ENCODE peak calls at places on chromosomes 7 and 10, in seven cellular contexts. One of them, this sample, is unnamed.
A peak's percentile ranks its signal among the peaks of the same experiment; 100 is the strongest.

GRCh38 chr10:95415631-95416031 is 124.8 kb upstream of the PDLIM1 start:
- DNase-seq in endodermal cell: no peak
- DNase-seq in B cell: no peak
- DNase-seq in left ventricle myocardium inferior: peak; percentile 71
- DNase-seq in foreskin keratinocyte: no peak
- DNase-seq in glutamatergic neuron: peak; percentile 42
- DNase-seq in fibroblast of the aortic adventitia: no peak
- DNase-seq in this sample: no peak

GRCh38 chr7:31896929-31897328 is 173.3 kb downstream of the PDE1C start:
- DNase-seq in foreskin keratinocyte: no peak
- DNase-seq in B cell: no peak
- DNase-seq in fibroblast of the aortic adventitia: no peak
- DNase-seq in left ventricle myocardium inferior: no peak
- DNase-seq in endodermal cell: no peak
- DNase-seq in glutamatergic neuron: no peak
- DNase-seq in this sample: no peak

GRCh38 chr10:10785627-10786333 is 231.9 kb upstream of the CELF2 start:
- DNase-seq in endodermal cell: no peak
- DNase-seq in foreskin keratinocyte: peak; percentile 70
- DNase-seq in fibroblast of the aortic adventitia: peak; percentile 66
- DNase-seq in left ventricle myocardium inferior: no peak
- DNase-seq in B cell: no peak
- DNase-seq in glutamatergic neuron: no peak
- DNase-seq in this sample: no peak

GRCh38 chr7:92904292-92905131 is 68.1 kb upstream of the CDK6 start:
- DNase-seq in left ventricle myocardium inferior: no peak
- DNase-seq in glutamatergic neuron: peak; percentile 33
- DNase-seq in foreskin keratinocyte: peak; percentile 98
- DNase-seq in B cell: no peak
- DNase-seq in endodermal cell: peak; percentile 79
- DNase-seq in fibroblast of the aortic adventitia: peak; percentile 78
- DNase-seq in this sample: peak; percentile 91

GRCh38 chr7:151923097-151923876 is 33.0 kb upstream of the GALNTL5 start:
- DNase-seq in B cell: no peak
- DNase-seq in fibroblast of the aortic adventitia: peak; percentile 40
- DNase-seq in foreskin keratinocyte: no peak
- DNase-seq in endodermal cell: no peak
- DNase-seq in glutamatergic neuron: no peak
- DNase-seq in left ventricle myocardium inferior: no peak
- DNase-seq in this sample: no peak

GRCh38 chr10:100969175-100970075 is at the start of gene SEMA4G:
- DNase-seq in fibroblast of the aortic adventitia: peak; percentile 31
- DNase-seq in left ventricle myocardium inferior: peak; percentile 31
- DNase-seq in endodermal cell: peak; percentile 94
- DNase-seq in foreskin keratinocyte: no peak
- DNase-seq in glutamatergic neuron: peak; percentile 86
- DNase-seq in B cell: peak; percentile 88
- DNase-seq in this sample: no peak

GRCh38 chr10:63766766-63767505 is 245.7 kb downstream of the REEP3 start:
- DNase-seq in fibroblast of the aortic adventitia: peak; percentile 32
- DNase-seq in glutamatergic neuron: no peak
- DNase-seq in foreskin keratinocyte: no peak
- DNase-seq in left ventricle myocardium inferior: no peak
- DNase-seq in endodermal cell: no peak
- DNase-seq in B cell: no peak
- DNase-seq in this sample: no peak

GRCh38 chr7:142720140-142720773 is 29.0 kb upstream of the PRSS1 start:
- DNase-seq in endodermal cell: no peak
- DNase-seq in B cell: no peak
- DNase-seq in foreskin keratinocyte: no peak
- DNase-seq in left ventricle myocardium inferior: no peak
- DNase-seq in glutamatergic neuron: no peak
- DNase-seq in fibroblast of the aortic adventitia: no peak
- DNase-seq in this sample: no peak

GRCh38 chr7:41175435-41175834 is 527.5 kb downstream of the INHBA start:
- DNase-seq in left ventricle myocardium inferior: no peak
- DNase-seq in foreskin keratinocyte: no peak
- DNase-seq in endodermal cell: no peak
- DNase-seq in fibroblast of the aortic adventitia: no peak
- DNase-seq in glutamatergic neuron: no peak
- DNase-seq in B cell: no peak
- DNase-seq in this sample: no peak

GRCh38 chr7:65750511-65751344 is 122.1 kb upstream of the VKORC1L1 start:
- DNase-seq in foreskin keratinocyte: peak; percentile 62
- DNase-seq in B cell: peak; percentile 97
- DNase-seq in glutamatergic neuron: peak; percentile 95
- DNase-seq in fibroblast of the aortic adventitia: peak; percentile 80
- DNase-seq in endodermal cell: peak; percentile 96
- DNase-seq in left ventricle myocardium inferior: peak; percentile 91
- DNase-seq in this sample: peak; percentile 70

GRCh38 chr10:131141207-131141606 is 170.3 kb downstream of the TCERG1L start:
- DNase-seq in fibroblast of the aortic adventitia: no peak
- DNase-seq in glutamatergic neuron: no peak
- DNase-seq in foreskin keratinocyte: no peak
- DNase-seq in left ventricle myocardium inferior: no peak
- DNase-seq in endodermal cell: no peak
- DNase-seq in B cell: no peak
- DNase-seq in this sample: no peak

GRCh38 chr7:26584964-26585650 is 279.3 kb downstream of the SKAP2 start:
- DNase-seq in endodermal cell: no peak
- DNase-seq in B cell: no peak
- DNase-seq in glutamatergic neuron: no peak
- DNase-seq in foreskin keratinocyte: no peak
- DNase-seq in left ventricle myocardium inferior: no peak
- DNase-seq in fibroblast of the aortic adventitia: no peak
- DNase-seq in this sample: no peak

DNA sequence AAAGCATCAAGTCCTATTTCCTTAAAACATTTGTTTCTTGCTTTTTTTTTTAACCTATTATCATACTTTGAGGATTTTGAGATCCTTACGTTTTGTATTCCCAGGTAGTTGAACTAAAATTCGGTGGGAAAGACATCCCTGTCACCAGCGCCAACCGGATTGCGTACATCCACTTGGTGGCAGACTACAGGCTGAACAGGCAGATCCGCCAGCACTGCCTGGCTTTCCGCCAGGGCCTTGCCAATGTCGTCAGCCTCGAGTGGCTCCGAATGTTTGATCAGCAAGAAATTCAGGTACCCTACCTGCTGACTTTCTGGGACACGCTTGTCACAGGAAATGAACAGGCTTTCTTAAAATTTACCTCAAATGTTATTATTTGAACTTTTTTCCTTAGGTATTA is 83.0 kb upstream of the DNAJB6 start:
- DNase-seq in B cell: no peak
- DNase-seq in glutamatergic neuron: no peak
- DNase-seq in left ventricle myocardium inferior: peak; percentile 75
- DNase-seq in endodermal cell: peak; percentile 38
- DNase-seq in fibroblast of the aortic adventitia: no peak
- DNase-seq in foreskin keratinocyte: no peak
- DNase-seq in this sample: no peak
- TF ChIP-seq CTCF in B cell: no peak
- TF ChIP-seq CTCF in glutamatergic neuron: no peak
- TF ChIP-seq CTCF in left ventricle myocardium inferior: peak; percentile 49
- TF ChIP-seq CTCF in endodermal cell: no peak
- TF ChIP-seq CTCF in fibroblast of the aortic adventitia: no peak
- TF ChIP-seq CTCF in foreskin keratinocyte: peak; percentile 12
- TF ChIP-seq CTCF in this sample: no peak

DNA sequence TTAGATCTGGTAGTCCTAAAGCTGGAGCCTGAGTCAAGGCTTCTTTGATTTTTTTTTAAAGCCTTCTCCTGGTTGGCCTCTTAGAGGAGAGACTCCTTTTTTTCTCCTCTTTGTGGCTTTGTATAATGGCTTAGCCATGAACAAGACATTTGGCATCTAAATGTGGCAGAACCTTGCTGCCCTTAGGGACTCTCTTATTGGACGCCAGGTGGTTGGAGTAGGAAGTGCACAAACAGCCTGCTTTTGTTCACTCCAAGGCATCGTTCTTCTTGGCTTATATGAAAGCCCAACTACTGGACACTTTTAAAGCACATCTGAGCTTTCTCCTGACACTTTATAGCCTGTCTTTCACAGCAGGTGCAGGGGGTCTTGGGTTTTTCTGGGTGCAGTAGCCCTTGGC is 25.0 kb downstream of the ZPBP start:
- DNase-seq in B cell: no peak
- DNase-seq in endodermal cell: no peak
- DNase-seq in left ventricle myocardium inferior: no peak
- DNase-seq in foreskin keratinocyte: peak; percentile 21
- DNase-seq in glutamatergic neuron: no peak
- DNase-seq in fibroblast of the aortic adventitia: peak; percentile 7
- DNase-seq in this sample: no peak
- TF ChIP-seq CTCF in B cell: peak; percentile 53
- TF ChIP-seq CTCF in endodermal cell: peak; percentile 47
- TF ChIP-seq CTCF in left ventricle myocardium inferior: peak; percentile 49
- TF ChIP-seq CTCF in foreskin keratinocyte: peak; percentile 32
- TF ChIP-seq CTCF in glutamatergic neuron: peak; percentile 45
- TF ChIP-seq CTCF in fibroblast of the aortic adventitia: peak; percentile 38
- TF ChIP-seq CTCF in this sample: peak; percentile 51

GRCh38 chr7:43926193-43927043 is at the start of gene UBE2D4:
- DNase-seq in glutamatergic neuron: peak; percentile 88
- DNase-seq in B cell: peak; percentile 94
- DNase-seq in fibroblast of the aortic adventitia: peak; percentile 52
- DNase-seq in endodermal cell: peak; percentile 88
- DNase-seq in foreskin keratinocyte: peak; percentile 57
- DNase-seq in left ventricle myocardium inferior: peak; percentile 88
- DNase-seq in this sample: peak; percentile 54
- TF ChIP-seq CTCF in glutamatergic neuron: no peak
- TF ChIP-seq CTCF in B cell: no peak
- TF ChIP-seq CTCF in fibroblast of the aortic adventitia: no peak
- TF ChIP-seq CTCF in endodermal cell: no peak
- TF ChIP-seq CTCF in foreskin keratinocyte: peak; percentile 33
- TF ChIP-seq CTCF in left ventricle myocardium inferior: peak; percentile 22
- TF ChIP-seq CTCF in this sample: no peak

DNA sequence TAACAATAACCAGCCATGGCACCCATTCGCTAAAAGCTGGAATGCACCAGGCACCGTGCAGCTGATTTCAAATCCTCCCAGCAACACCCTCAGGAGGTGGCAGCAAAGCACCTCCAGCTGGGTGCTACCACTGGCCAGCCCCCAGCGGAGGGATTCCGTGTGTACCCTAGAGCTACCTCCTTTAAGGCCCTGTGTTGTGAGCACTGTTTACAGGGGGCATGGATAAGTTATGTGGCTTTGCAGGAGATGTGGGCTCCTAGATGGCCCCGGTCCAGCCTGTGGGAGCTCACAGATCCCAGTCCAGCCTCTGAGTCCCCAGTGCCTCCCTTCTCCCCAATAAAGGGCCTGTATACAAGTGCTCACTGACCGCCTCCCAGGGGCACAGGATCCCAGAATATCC is 27.1 kb downstream of the TNRC18 start:
- DNase-seq in fibroblast of the aortic adventitia: no peak
- DNase-seq in B cell: peak; percentile 81
- DNase-seq in left ventricle myocardium inferior: no peak
- DNase-seq in foreskin keratinocyte: no peak
- DNase-seq in glutamatergic neuron: no peak
- DNase-seq in endodermal cell: no peak
- DNase-seq in this sample: peak; percentile 45
- TF ChIP-seq CTCF in fibroblast of the aortic adventitia: no peak
- TF ChIP-seq CTCF in B cell: peak; percentile 49
- TF ChIP-seq CTCF in left ventricle myocardium inferior: peak; percentile 26
- TF ChIP-seq CTCF in foreskin keratinocyte: peak; percentile 75
- TF ChIP-seq CTCF in glutamatergic neuron: no peak
- TF ChIP-seq CTCF in endodermal cell: no peak
- TF ChIP-seq CTCF in this sample: peak; percentile 33

GRCh38 chr7:30726296-30727006 is 25.5 kb upstream of the INMT start:
- DNase-seq in endodermal cell: no peak
- DNase-seq in glutamatergic neuron: no peak
- DNase-seq in left ventricle myocardium inferior: no peak
- DNase-seq in foreskin keratinocyte: no peak
- DNase-seq in B cell: no peak
- DNase-seq in fibroblast of the aortic adventitia: no peak
- DNase-seq in this sample: no peak
- TF ChIP-seq CTCF in endodermal cell: peak; percentile 40
- TF ChIP-seq CTCF in glutamatergic neuron: no peak
- TF ChIP-seq CTCF in left ventricle myocardium inferior: no peak
- TF ChIP-seq CTCF in foreskin keratinocyte: no peak
- TF ChIP-seq CTCF in B cell: no peak
- TF ChIP-seq CTCF in fibroblast of the aortic adventitia: no peak
- TF ChIP-seq CTCF in this sample: peak; percentile 18

GRCh38 chr7:154776350-154776749 is 226.6 kb downstream of the PAXIP1 start:
- DNase-seq in foreskin keratinocyte: no peak
- DNase-seq in B cell: no peak
- DNase-seq in left ventricle myocardium inferior: no peak
- DNase-seq in endodermal cell: no peak
- DNase-seq in fibroblast of the aortic adventitia: no peak
- DNase-seq in glutamatergic neuron: no peak
- DNase-seq in this sample: no peak

GRCh38 chr7:154777908-154778307 is 225.0 kb downstream of the PAXIP1 start:
- DNase-seq in B cell: no peak
- DNase-seq in left ventricle myocardium inferior: no peak
- DNase-seq in fibroblast of the aortic adventitia: no peak
- DNase-seq in endodermal cell: no peak
- DNase-seq in glutamatergic neuron: no peak
- DNase-seq in foreskin keratinocyte: no peak
- DNase-seq in this sample: no peak

GRCh38 chr7:154775681-154776080 is 227.2 kb downstream of the PAXIP1 start:
- DNase-seq in endodermal cell: no peak
- DNase-seq in left ventricle myocardium inferior: no peak
- DNase-seq in glutamatergic neuron: no peak
- DNase-seq in foreskin keratinocyte: no peak
- DNase-seq in fibroblast of the aortic adventitia: no peak
- DNase-seq in B cell: no peak
- DNase-seq in this sample: no peak

GRCh38 chr7:154777489-154777888 is 225.4 kb downstream of the PAXIP1 start:
- DNase-seq in glutamatergic neuron: no peak
- DNase-seq in left ventricle myocardium inferior: no peak
- DNase-seq in B cell: no peak
- DNase-seq in foreskin keratinocyte: no peak
- DNase-seq in endodermal cell: no peak
- DNase-seq in fibroblast of the aortic adventitia: no peak
- DNase-seq in this sample: no peak

GRCh38 chr7:154777023-154777422 is 225.9 kb downstream of the PAXIP1 start:
- DNase-seq in foreskin keratinocyte: peak; percentile 11
- DNase-seq in fibroblast of the aortic adventitia: no peak
- DNase-seq in glutamatergic neuron: no peak
- DNase-seq in endodermal cell: peak; percentile 70
- DNase-seq in B cell: no peak
- DNase-seq in left ventricle myocardium inferior: no peak
- DNase-seq in this sample: no peak
- TF ChIP-seq CTCF in foreskin keratinocyte: no peak
- TF ChIP-seq CTCF in fibroblast of the aortic adventitia: no peak
- TF ChIP-seq CTCF in glutamatergic neuron: no peak
- TF ChIP-seq CTCF in endodermal cell: peak; percentile 58
- TF ChIP-seq CTCF in B cell: no peak
- TF ChIP-seq CTCF in left ventricle myocardium inferior: no peak
- TF ChIP-seq CTCF in this sample: peak; percentile 6

GRCh38 chr7:87564290-87564963 is 36.3 kb downstream of the ABCB1 start:
- DNase-seq in B cell: peak; percentile 19
- DNase-seq in left ventricle myocardium inferior: no peak
- DNase-seq in glutamatergic neuron: no peak
- DNase-seq in endodermal cell: peak; percentile 87
- DNase-seq in foreskin keratinocyte: no peak
- DNase-seq in fibroblast of the aortic adventitia: no peak
- DNase-seq in this sample: peak; percentile 16
- TF ChIP-seq CTCF in B cell: peak; percentile 43
- TF ChIP-seq CTCF in left ventricle myocardium inferior: peak; percentile 35
- TF ChIP-seq CTCF in glutamatergic neuron: no peak
- TF ChIP-seq CTCF in endodermal cell: peak; percentile 85
- TF ChIP-seq CTCF in foreskin keratinocyte: peak; percentile 60
- TF ChIP-seq CTCF in fibroblast of the aortic adventitia: peak; percentile 3
- TF ChIP-seq CTCF in this sample: peak; percentile 82